ENCODE peak calls at places on chromosomes 4 and X, in four cellular contexts. W is GM23248, H is hepatocyte, U is K562. E is an unnamed sample. For H4K20me1, the result is how much of the 10 kb centered on the place peaks cover.

GRCh38 chrX:145817666-145818521 is at the start of gene SLITRK2:
- DNase-seq in W (peak), H (peak), U (no peak), E (peak)

GRCh38 chrX:39935414-39936064 is 162.2 kb downstream of the BCOR start:
- DNase-seq in W (no peak), H (no peak), U (peak), E (peak)

GRCh38 chr4:174764105-174764729 is 64.8 kb downstream of the GLRA3 start:
- DNase-seq in W (peak), H (peak), U (peak), E (peak)

GRCh38 chrX:150868625-150869024 is 29.8 kb downstream of the CD99L2 start:
- DNase-seq in W (no peak), H (no peak), U (no peak), E (no peak)

GRCh38 chr4:6887591-6888371 is 21.8 kb upstream of the TBC1D14 start:
- DNase-seq in W (no peak), H (no peak), U (peak), E (no peak)

GRCh38 chr4:83128235-83128929 is 13.9 kb upstream of the PLAC8 start:
- DNase-seq in W (peak), H (no peak), U (no peak), E (no peak)

GRCh38 chr4:80371046-80371445 is 35.5 kb downstream of the CFAP299 start:
- DNase-seq in W (no peak), H (no peak), U (no peak), E (no peak)

GRCh38 chrX:104195489-104196084 is 29.3 kb downstream of the FAM199X start:
- DNase-seq in W (peak), H (peak), U (peak), E (peak)

GRCh38 chrX:10124506-10125247 is 32.1 kb upstream of the CLCN4 start:
- DNase-seq in W (no peak), H (no peak), U (no peak), E (no peak)

GRCh38 chr4:3635090-3635820 is 103.0 kb upstream of the LRPAP1 start:
- DNase-seq in W (no peak), H (no peak), U (no peak), E (no peak)

GRCh38 chr4:165625281-165625680 is 246.5 kb downstream of the CPE start:
- DNase-seq in W (no peak), H (no peak), U (no peak), E (no peak)

GRCh38 chr4:6591305-6591704 is 16.3 kb downstream of the MAN2B2 start:
- DNase-seq in W (no peak), H (no peak), U (peak), E (no peak)

GRCh38 chr4:17766826-17767458 is 14.5 kb downstream of the FAM184B start:
- DNase-seq in W (no peak), H (no peak), U (no peak), E (no peak)

GRCh38 chrX:48958635-48959094 is 1.3 kb upstream of the OTUD5 start:
- DNase-seq in W (peak), H (peak), U (no peak), E (peak)

GRCh38 chr4:140935259-140935658 is 179.1 kb upstream of the TBC1D9 start:
- DNase-seq in W (peak), H (peak), U (no peak), E (no peak)

GRCh38 chr4:137707626-137708025 is 175.3 kb upstream of the PCDH18 start:
- DNase-seq in W (peak), H (no peak), U (no peak), E (no peak)

DNA sequence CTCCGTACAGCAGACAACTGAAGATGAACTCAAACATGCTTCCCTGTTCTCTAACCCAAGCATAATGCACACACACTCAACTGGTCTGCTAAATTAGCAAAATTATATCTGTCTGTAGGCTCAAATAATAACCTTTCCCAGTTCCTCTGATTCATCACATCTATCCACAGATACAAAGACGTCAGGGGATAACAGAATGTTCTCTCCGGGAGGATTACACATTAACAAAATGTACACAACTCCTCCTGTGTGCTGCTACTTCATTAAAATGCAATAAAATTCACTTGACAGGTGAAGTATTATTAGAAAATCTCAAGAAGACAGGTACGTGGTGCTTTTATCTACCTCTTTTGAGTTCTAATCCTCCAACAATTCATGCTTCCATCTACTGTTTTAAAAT is 57.4 kb downstream of the FAT1 start:
- DNase-seq in W (no peak), H (no peak), U (no peak), E (no peak)
- H4K20me1 ChIP-seq in W (under half), H (under half), U (under half), E (half or more)

GRCh38 chr4:99835942-99836341 is 19.3 kb downstream of the DAPP1 start:
- DNase-seq in W (no peak), H (no peak), U (no peak), E (no peak)

GRCh38 chr4:99834569-99834968 is 17.9 kb downstream of the DAPP1 start:
- DNase-seq in W (no peak), H (no peak), U (no peak), E (no peak)

GRCh38 chr4:99832854-99833253 is 16.2 kb downstream of the DAPP1 start:
- DNase-seq in W (no peak), H (no peak), U (no peak), E (no peak)

GRCh38 chr4:99833766-99834165 is 17.1 kb downstream of the DAPP1 start:
- DNase-seq in W (no peak), H (no peak), U (no peak), E (no peak)

GRCh38 chr4:99832313-99832712 is 15.7 kb downstream of the DAPP1 start:
- DNase-seq in W (no peak), H (peak), U (no peak), E (no peak)
- H4K20me1 ChIP-seq in W (under half), H (under half), U (under half), E (under half)

GRCh38 chr4:76958891-76959290 is 9.3 kb downstream of the SEPTIN11 start:
- DNase-seq in W (no peak), H (no peak), U (no peak), E (no peak)

GRCh38 chr4:76962406-76963135 is 13.0 kb downstream of the SEPTIN11 start:
- DNase-seq in W (peak), H (no peak), U (no peak), E (no peak)

GRCh38 chr4:76963136-76963477 is 13.6 kb downstream of the SEPTIN11 start:
- DNase-seq in W (peak), H (no peak), U (no peak), E (no peak)

GRCh38 chr4:76964769-76965168 is 15.2 kb downstream of the SEPTIN11 start:
- DNase-seq in W (no peak), H (no peak), U (no peak), E (no peak)

DNA sequence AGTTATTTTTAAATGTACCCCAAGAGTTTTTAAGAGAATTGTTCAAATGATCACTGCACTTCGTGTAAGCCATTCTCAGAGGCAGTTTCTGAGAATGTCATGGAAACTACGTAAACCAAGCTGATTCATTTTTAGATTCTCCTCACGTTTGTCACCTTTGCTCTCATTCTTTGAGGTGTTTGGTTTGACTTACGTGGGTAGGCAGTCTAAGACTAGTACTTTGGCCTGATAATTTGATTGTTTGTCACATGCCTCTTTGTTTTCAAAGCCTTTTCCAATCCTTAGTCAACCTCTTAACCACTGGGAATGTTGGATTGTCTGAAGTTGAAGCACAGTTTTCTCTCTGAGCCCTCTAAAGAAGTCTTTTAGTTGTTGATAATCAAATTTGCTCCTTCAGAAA is 10.5 kb downstream of the SEPTIN11 start:
- DNase-seq in W (peak), H (peak), U (no peak), E (no peak)
- H4K20me1 ChIP-seq in W (under half), H (under half), U (under half), E (half or more)

GRCh38 chrX:68989865-68990606 is 161.2 kb downstream of the EFNB1 start:
- DNase-seq in W (peak), H (peak), U (no peak), E (peak)
- H4K20me1 ChIP-seq in W (under half), H (under half), U (under half), E (under half)

DNA sequence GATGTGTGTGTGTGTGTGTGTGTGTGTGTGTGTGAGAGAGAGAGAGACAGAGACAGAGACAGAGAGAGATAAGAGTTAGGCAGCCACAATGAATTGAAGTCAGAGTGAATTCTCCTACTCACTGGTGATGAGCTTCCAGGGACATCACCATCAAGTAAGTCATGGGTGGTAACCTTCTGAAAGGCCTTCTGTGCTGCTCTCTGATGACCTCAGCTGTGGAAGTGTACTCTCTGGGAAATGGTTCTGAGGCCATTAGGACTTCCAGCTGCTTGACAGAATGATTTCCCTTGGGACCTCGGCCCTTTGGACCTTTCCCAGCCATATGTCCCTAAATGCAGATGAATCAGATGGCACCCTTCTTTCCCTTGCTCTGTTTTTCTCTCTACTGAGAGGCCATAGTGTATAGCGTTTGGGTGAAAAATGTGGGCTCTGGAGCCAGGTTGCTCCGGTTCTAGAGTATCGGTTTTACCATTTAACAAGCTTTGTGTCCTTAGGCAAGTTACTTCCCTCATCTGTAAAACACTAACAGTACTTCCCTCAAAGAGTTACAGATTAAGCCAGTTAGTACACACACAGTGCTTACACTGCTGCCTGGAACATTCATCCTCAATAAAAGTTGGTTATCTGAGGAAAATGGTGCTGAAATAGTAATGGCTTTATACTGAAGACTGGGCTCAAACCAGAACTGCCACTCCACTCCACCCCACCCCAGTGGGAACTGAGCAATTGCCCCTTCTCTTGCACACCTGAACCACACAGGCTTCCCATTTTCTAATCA is 7.6 kb downstream of the SEPTIN11 start:
- DNase-seq in W (peak), H (peak), U (no peak), E (no peak)
- H4K20me1 ChIP-seq in W (under half), H (under half), U (under half), E (half or more)

GRCh38 chr4:20735931-20736330 is 35.7 kb downstream of the PACRGL start:
- DNase-seq in W (no peak), H (no peak), U (no peak), E (no peak)
- H4K20me1 ChIP-seq in W (under half), H (under half), U (under half), E (under half)

GRCh38 chr4:2570036-2570435 is 33.6 kb downstream of the FAM193A start:
- DNase-seq in W (no peak), H (no peak), U (no peak), E (no peak)

GRCh38 chr4:2570551-2571222 is 34.2 kb downstream of the FAM193A start:
- DNase-seq in W (no peak), H (no peak), U (no peak), E (no peak)

GRCh38 chr4:2560167-2560566 is 23.7 kb downstream of the FAM193A start:
- DNase-seq in W (no peak), H (no peak), U (no peak), E (no peak)

GRCh38 chr4:2565533-2565932 is 29.1 kb downstream of the FAM193A start:
- DNase-seq in W (no peak), H (no peak), U (no peak), E (no peak)
- H4K20me1 ChIP-seq in W (under half), H (half or more), U (under half), E (half or more)

GRCh38 chr4:151304755-151305154 is 20.6 kb downstream of the SH3D19 start:
- DNase-seq in W (no peak), H (no peak), U (no peak), E (no peak)
- H4K20me1 ChIP-seq in W (under half), H (under half), U (under half), E (under half)

E was measured in neural progenitor cell.